ENCODE peak calls at places on chromosomes 11 and 22, in eight cellular contexts. One of them, this sample, is unnamed.

GRCh38 chr11:29336727-29337212 is 680.1 kb downstream of the KCNA4 start:
- DNase-seq in sciatic nerve: no peak
- DNase-seq in GM18507: no peak
- DNase-seq in foreskin fibroblast: no peak
- DNase-seq in C1 segment of cervical spinal cord: no peak
- DNase-seq in substantia nigra: no peak
- DNase-seq in neural crest cell: no peak
- DNase-seq in NCI-H345: no peak
- DNase-seq in this sample: no peak

GRCh38 chr11:5643585-5643984 is 18.8 kb downstream of the TRIM34 start:
- DNase-seq in substantia nigra: no peak
- DNase-seq in foreskin fibroblast: no peak
- DNase-seq in neural crest cell: no peak
- DNase-seq in NCI-H345: no peak
- DNase-seq in GM18507: no peak
- DNase-seq in sciatic nerve: no peak
- DNase-seq in C1 segment of cervical spinal cord: no peak
- DNase-seq in this sample: no peak

GRCh38 chr11:121513807-121514206 is 61.0 kb upstream of the SORL1-AS1 start:
- DNase-seq in neural crest cell: no peak
- DNase-seq in GM18507: no peak
- DNase-seq in sciatic nerve: no peak
- DNase-seq in NCI-H345: no peak
- DNase-seq in foreskin fibroblast: no peak
- DNase-seq in C1 segment of cervical spinal cord: no peak
- DNase-seq in substantia nigra: no peak
- DNase-seq in this sample: no peak

GRCh38 chr11:67213251-67213650 is 53.0 kb upstream of the GRK2 start:
- DNase-seq in NCI-H345: no peak
- DNase-seq in foreskin fibroblast: no peak
- DNase-seq in C1 segment of cervical spinal cord: no peak
- DNase-seq in sciatic nerve: no peak
- DNase-seq in GM18507: peak
- DNase-seq in neural crest cell: no peak
- DNase-seq in substantia nigra: no peak
- DNase-seq in this sample: no peak

GRCh38 chr11:765025-765801 is 12.1 kb downstream of the GATD1 start:
- DNase-seq in neural crest cell: peak
- DNase-seq in C1 segment of cervical spinal cord: no peak
- DNase-seq in substantia nigra: no peak
- DNase-seq in GM18507: no peak
- DNase-seq in NCI-H345: peak
- DNase-seq in sciatic nerve: peak
- DNase-seq in foreskin fibroblast: peak
- DNase-seq in this sample: peak

GRCh38 chr11:102345923-102346322 is 1.1 kb upstream of the BIRC2 start:
- DNase-seq in foreskin fibroblast: peak
- DNase-seq in neural crest cell: no peak
- DNase-seq in NCI-H345: no peak
- DNase-seq in substantia nigra: no peak
- DNase-seq in C1 segment of cervical spinal cord: no peak
- DNase-seq in GM18507: no peak
- DNase-seq in sciatic nerve: no peak
- DNase-seq in this sample: no peak

GRCh38 chr11:69492201-69492991 is 10.9 kb downstream of the LINC01488 start:
- DNase-seq in substantia nigra: no peak
- DNase-seq in NCI-H345: no peak
- DNase-seq in foreskin fibroblast: no peak
- DNase-seq in neural crest cell: no peak
- DNase-seq in C1 segment of cervical spinal cord: no peak
- DNase-seq in GM18507: no peak
- DNase-seq in sciatic nerve: no peak
- DNase-seq in this sample: no peak

GRCh38 chr22:46528121-46528610 is 9.3 kb downstream of the CELSR1 start:
- DNase-seq in foreskin fibroblast: no peak
- DNase-seq in NCI-H345: peak
- DNase-seq in GM18507: no peak
- DNase-seq in C1 segment of cervical spinal cord: no peak
- DNase-seq in substantia nigra: no peak
- DNase-seq in sciatic nerve: no peak
- DNase-seq in neural crest cell: no peak
- DNase-seq in this sample: no peak

GRCh38 chr22:45163074-45163416 is 680 bp upstream of the NUP50 start:
- DNase-seq in substantia nigra: no peak
- DNase-seq in sciatic nerve: no peak
- DNase-seq in NCI-H345: peak
- DNase-seq in C1 segment of cervical spinal cord: no peak
- DNase-seq in neural crest cell: no peak
- DNase-seq in foreskin fibroblast: no peak
- DNase-seq in GM18507: no peak
- DNase-seq in this sample: peak

GRCh38 chr22:45975266-45976161 is 1.4 kb downstream of the WNT7B start:
- DNase-seq in C1 segment of cervical spinal cord: no peak
- DNase-seq in GM18507: no peak
- DNase-seq in foreskin fibroblast: no peak
- DNase-seq in neural crest cell: no peak
- DNase-seq in substantia nigra: no peak
- DNase-seq in sciatic nerve: no peak
- DNase-seq in NCI-H345: peak
- DNase-seq in this sample: no peak

GRCh38 chr11:72747456-72747855 is 4.8 kb downstream of the ARAP1 start:
- DNase-seq in NCI-H345: no peak
- DNase-seq in substantia nigra: no peak
- DNase-seq in C1 segment of cervical spinal cord: no peak
- DNase-seq in GM18507: no peak
- DNase-seq in sciatic nerve: no peak
- DNase-seq in neural crest cell: no peak
- DNase-seq in foreskin fibroblast: no peak
- DNase-seq in this sample: no peak

GRCh38 chr11:96339704-96340554 is 3.1 kb downstream of the MAML2 start:
- DNase-seq in sciatic nerve: no peak
- DNase-seq in C1 segment of cervical spinal cord: peak
- DNase-seq in substantia nigra: no peak
- DNase-seq in GM18507: no peak
- DNase-seq in neural crest cell: no peak
- DNase-seq in NCI-H345: no peak
- DNase-seq in foreskin fibroblast: no peak
- DNase-seq in this sample: no peak

GRCh38 chr11:47766363-47767227 is 546 bp downstream of the FNBP4 start:
- DNase-seq in GM18507: no peak
- DNase-seq in substantia nigra: no peak
- DNase-seq in neural crest cell: peak
- DNase-seq in foreskin fibroblast: peak
- DNase-seq in NCI-H345: peak
- DNase-seq in C1 segment of cervical spinal cord: peak
- DNase-seq in sciatic nerve: peak
- DNase-seq in this sample: peak

GRCh38 chr22:23223566-23224317 is 43.4 kb downstream of the BCR start:
- DNase-seq in sciatic nerve: no peak
- DNase-seq in substantia nigra: no peak
- DNase-seq in GM18507: no peak
- DNase-seq in neural crest cell: no peak
- DNase-seq in foreskin fibroblast: no peak
- DNase-seq in C1 segment of cervical spinal cord: no peak
- DNase-seq in NCI-H345: no peak
- DNase-seq in this sample: no peak

GRCh38 chr11:102603091-102603490 is 22.0 kb downstream of the MMP20 start:
- DNase-seq in C1 segment of cervical spinal cord: peak
- DNase-seq in neural crest cell: peak
- DNase-seq in substantia nigra: no peak
- DNase-seq in foreskin fibroblast: peak
- DNase-seq in NCI-H345: no peak
- DNase-seq in GM18507: no peak
- DNase-seq in sciatic nerve: no peak
- DNase-seq in this sample: no peak

GRCh38 chr11:1554981-1555712 is 16.9 kb downstream of the DUSP8 start:
- DNase-seq in neural crest cell: no peak
- DNase-seq in substantia nigra: no peak
- DNase-seq in sciatic nerve: no peak
- DNase-seq in NCI-H345: no peak
- DNase-seq in foreskin fibroblast: no peak
- DNase-seq in C1 segment of cervical spinal cord: no peak
- DNase-seq in GM18507: no peak
- DNase-seq in this sample: no peak

GRCh38 chr11:40054631-40055030 is 1404.8 kb downstream of the LRRC4C start:
- DNase-seq in substantia nigra: no peak
- DNase-seq in neural crest cell: no peak
- DNase-seq in foreskin fibroblast: no peak
- DNase-seq in GM18507: no peak
- DNase-seq in NCI-H345: no peak
- DNase-seq in C1 segment of cervical spinal cord: no peak
- DNase-seq in sciatic nerve: no peak
- DNase-seq in this sample: no peak